ENCODE peak calls at places on chromosomes 12 and 14, in nine cellular contexts. X, E, P, V, C, B, U, N and Y are unnamed samples.

GRCh38 chr12:47328831-47329545 is 249.2 kb upstream of the AMIGO2 start:
- DNase-seq in X (no peak), E (no peak), P (no peak), V (no peak), C (no peak), B (no peak), U (no peak), N (no peak), Y (no peak)

GRCh38 chr14:95156153-95156764 is 1.1 kb downstream of the DICER1 start:
- DNase-seq in X (no peak), E (no peak), P (no peak), V (peak; percentile 5), C (peak; percentile 38), B (no peak), U (no peak), N (no peak), Y (no peak)

GRCh38 chr12:11697670-11698387 is 48.4 kb downstream of the ETV6 start:
- DNase-seq in X (no peak), E (no peak), P (no peak), V (no peak), C (no peak), B (no peak), U (no peak), N (no peak), Y (no peak)

GRCh38 chr14:66045572-66046021 is 440.6 kb upstream of the CCDC196 start:
- DNase-seq in X (peak; percentile 72), E (no peak), P (no peak), V (no peak), C (no peak), B (no peak), U (no peak), N (no peak), Y (no peak)

GRCh38 chr12:128830505-128830893 is 6.7 kb upstream of the SLC15A4 start:
- DNase-seq in X (no peak), E (no peak), P (no peak), V (no peak), C (no peak), B (no peak), U (no peak), N (no peak), Y (no peak)

GRCh38 chr12:85975716-85976115 is 101.6 kb downstream of the NTS start:
- DNase-seq in X (no peak), E (no peak), P (no peak), V (no peak), C (no peak), B (no peak), U (no peak), N (no peak), Y (no peak)

GRCh38 chr12:6915023-6915788 is 826 bp downstream of the ENO2 start:
- DNase-seq in X (peak; percentile 49), E (no peak), P (no peak), V (no peak), C (no peak), B (no peak), U (no peak), N (no peak), Y (no peak)

GRCh38 chr12:44362947-44363346 is 513.2 kb downstream of the NELL2 start:
- DNase-seq in X (no peak), E (no peak), P (no peak), V (no peak), C (no peak), B (no peak), U (no peak), N (no peak), Y (no peak)

GRCh38 chr12:106288510-106289195 is 13.9 kb upstream of the TCP11L2 start:
- DNase-seq in X (no peak), E (no peak), P (no peak), V (no peak), C (no peak), B (no peak), U (peak; percentile 72), N (peak; percentile 34), Y (no peak)

GRCh38 chr12:10959777-10960176 is 20.7 kb upstream of the TAS2R14 start:
- DNase-seq in X (no peak), E (no peak), P (no peak), V (no peak), C (peak; percentile 64), B (no peak), U (no peak), N (no peak), Y (no peak)

GRCh38 chr14:59310644-59311043 is 122.2 kb downstream of the DAAM1 start:
- DNase-seq in X (no peak), E (no peak), P (no peak), V (no peak), C (no peak), B (no peak), U (no peak), N (no peak), Y (no peak)

GRCh38 chr12:96419576-96420254 is 19.5 kb upstream of the CDK17 start:
- DNase-seq in X (no peak), E (no peak), P (no peak), V (no peak), C (no peak), B (no peak), U (no peak), N (no peak), Y (no peak)

GRCh38 chr12:92110083-92110640 is 35.5 kb downstream of the BTG1 start:
- DNase-seq in X (no peak), E (no peak), P (no peak), V (no peak), C (no peak), B (no peak), U (no peak), N (no peak), Y (no peak)

GRCh38 chr12:49674318-49674985 is 32.8 kb downstream of the FMNL3 start:
- DNase-seq in X (no peak), E (no peak), P (no peak), V (no peak), C (no peak), B (no peak), U (no peak), N (no peak), Y (no peak)

GRCh38 chr14:68104518-68104917 is 284.9 kb downstream of the RAD51B start:
- DNase-seq in X (no peak), E (no peak), P (no peak), V (no peak), C (no peak), B (no peak), U (no peak), N (no peak), Y (no peak)

GRCh38 chr12:133038310-133038709 is 1.0 kb downstream of the ZNF84 start:
- DNase-seq in X (no peak), E (no peak), P (no peak), V (no peak), C (no peak), B (no peak), U (no peak), N (no peak), Y (no peak)

GRCh38 chr12:33994857-33995808 is 27.2 kb upstream of the ALG10 start:
- DNase-seq in X (no peak), E (no peak), P (no peak), V (no peak), C (no peak), B (no peak), U (no peak), N (no peak), Y (no peak)

GRCh38 chr14:88872976-88873375 is 48.5 kb downstream of the TTC8 start:
- DNase-seq in X (no peak), E (no peak), P (no peak), V (no peak), C (no peak), B (no peak), U (no peak), N (no peak), Y (no peak)